ENCODE peak calls at places on chromosomes 13 and 19, in ten cellular contexts. E is HFFc6; A is dorsolateral prefrontal cortex; T is NCI-H2081; S is pancreas; P is stimulated activated CD4-positive, alpha-beta T cell treated with anti-CD3 and anti-CD28 coated beads, Interleukin-1b, Interleukin-23, amount 100 ng/mL, for 24 hours; L is neural crest cell; M is psoas muscle; Z is cardiac fibroblast; F is EL. Q is an unnamed sample.

GRCh38 chr19:58361900-58362271 is 665 bp downstream of the ZNF497 start:
- DNase-seq in E (no peak), A (no peak), T (peak), S (peak), P (no peak), L (no peak), M (peak), Z (no peak), F (no peak), Q (no peak)

GRCh38 chr13:99905814-99906213 is 65.8 kb downstream of the ZIC5 start:
- DNase-seq in E (no peak), A (no peak), T (no peak), S (no peak), P (no peak), L (no peak), M (no peak), Z (no peak), F (no peak), Q (no peak)

GRCh38 chr13:100584901-100585300 is 3.7 kb downstream of the GGACT start:
- DNase-seq in E (no peak), A (no peak), T (no peak), S (no peak), P (no peak), L (no peak), M (no peak), Z (no peak), F (no peak), Q (no peak)

GRCh38 chr19:45195764-45196163 is 17.2 kb downstream of the BLOC1S3 start:
- DNase-seq in E (peak), A (no peak), T (no peak), S (no peak), P (no peak), L (no peak), M (no peak), Z (no peak), F (peak), Q (no peak)

GRCh38 chr19:10388957-10389356 is 8.6 kb upstream of the TYK2 start:
- DNase-seq in E (peak), A (peak), T (peak), S (peak), P (peak), L (peak), M (peak), Z (peak), F (peak), Q (peak)

GRCh38 chr13:112983042-112983305 is 14.0 kb downstream of the MCF2L start:
- DNase-seq in E (no peak), A (no peak), T (no peak), S (no peak), P (no peak), L (no peak), M (no peak), Z (no peak), F (no peak), Q (no peak)

GRCh38 chr13:100069278-100069677 is 19.6 kb upstream of the PCCA start:
- DNase-seq in E (no peak), A (no peak), T (no peak), S (no peak), P (no peak), L (no peak), M (no peak), Z (peak), F (no peak), Q (no peak)

GRCh38 chr19:23686622-23687423 is at the start of gene ZNF675:
- DNase-seq in E (peak), A (peak), T (peak), S (peak), P (peak), L (peak), M (peak), Z (peak), F (peak), Q (peak)

GRCh38 chr19:42313096-42313839 is at the start of gene TMEM145:
- DNase-seq in E (no peak), A (no peak), T (peak), S (no peak), P (peak), L (peak), M (peak), Z (peak), F (peak), Q (no peak)

Q was measured in GM12864.